ENCODE peak calls at places on chromosomes 4 and X, in seven cellular contexts. U is breast epithelium, L is lung, Q is cardiac fibroblast, B is fibroblast of lung, V is brain microvascular endothelial cell, Y is stomach. A is an unnamed sample.
A peak's percentile ranks its signal among the peaks of the same experiment; 100 is the strongest.

GRCh38 chrX:3962511-3963350 is 249.3 kb upstream of the PRKX start:
- DNase-seq in U (no peak), L (no peak), Q (peak; percentile 28), B (peak; percentile 7), V (peak; percentile 5), Y (no peak), A (no peak)

GRCh38 chr4:71229477-71230257 is 109.2 kb upstream of the SLC4A4 start:
- DNase-seq in U (no peak), L (no peak), Q (peak; percentile 64), B (peak; percentile 50), V (peak; percentile 43), Y (peak; percentile 34), A (peak; percentile 38)

GRCh38 chr4:125735107-125735506 is 420.4 kb downstream of the FAT4 start:
- DNase-seq in U (no peak), L (peak; percentile 59), Q (peak; percentile 94), B (peak; percentile 96), V (peak; percentile 97), Y (no peak), A (peak; percentile 83)

GRCh38 chr4:141413366-141413765 is 192.7 kb downstream of the ZNF330 start:
- DNase-seq in U (no peak), L (no peak), Q (no peak), B (no peak), V (no peak), Y (no peak), A (no peak)

GRCh38 chrX:39017062-39017461 is 215.8 kb downstream of the MID1IP1 start:
- DNase-seq in U (no peak), L (no peak), Q (no peak), B (no peak), V (no peak), Y (no peak), A (no peak)

GRCh38 chrX:107834273-107835201 is 8.9 kb downstream of the MID2 start:
- DNase-seq in U (no peak), L (no peak), Q (peak; percentile 17), B (no peak), V (no peak), Y (no peak), A (no peak)

GRCh38 chrX:123698979-123699378 is 33.9 kb downstream of the THOC2 start:
- DNase-seq in U (no peak), L (no peak), Q (peak; percentile 1), B (peak; percentile 9), V (no peak), Y (no peak), A (peak; percentile 5)

GRCh38 chr4:169159614-169160013 is 111.1 kb downstream of the SH3RF1 start:
- DNase-seq in U (no peak), L (no peak), Q (peak; percentile 91), B (peak; percentile 90), V (peak; percentile 60), Y (no peak), A (peak; percentile 54)

GRCh38 chrX:29530520-29530919 is 684.8 kb upstream of the MAGEB2 start:
- DNase-seq in U (no peak), L (no peak), Q (peak; percentile 39), B (peak; percentile 51), V (peak; percentile 6), Y (no peak), A (no peak)

GRCh38 chr4:128379860-128380259 is 92.2 kb upstream of the PGRMC2 start:
- DNase-seq in U (no peak), L (no peak), Q (peak; percentile 55), B (no peak), V (peak; percentile 14), Y (peak; percentile 61), A (no peak)

GRCh38 chrX:3244955-3245354 is 101.5 kb downstream of the MXRA5 start:
- DNase-seq in U (no peak), L (no peak), Q (peak; percentile 6), B (no peak), V (no peak), Y (no peak), A (no peak)

GRCh38 chr4:124018383-124019317 is 622.1 kb downstream of the SPRY1 start:
- DNase-seq in U (no peak), L (peak; percentile 42), Q (peak; percentile 76), B (peak; percentile 62), V (peak; percentile 18), Y (no peak), A (no peak)

GRCh38 chr4:6169239-6169638 is 31.1 kb downstream of the JAKMIP1 start:
- DNase-seq in U (no peak), L (no peak), Q (no peak), B (no peak), V (no peak), Y (no peak), A (no peak)

GRCh38 chrX:110992611-110993010 is 103.4 kb upstream of the PAK3 start:
- DNase-seq in U (no peak), L (no peak), Q (peak; percentile 31), B (peak; percentile 19), V (peak; percentile 1), Y (peak; percentile 31), A (peak; percentile 11)

GRCh38 chrX:129597905-129598304 is 56.9 kb downstream of the APLN start:
- DNase-seq in U (no peak), L (no peak), Q (no peak), B (no peak), V (no peak), Y (no peak), A (no peak)

GRCh38 chrX:129596077-129596476 is 56.0 kb downstream of the OCRL start:
- DNase-seq in U (no peak), L (no peak), Q (no peak), B (no peak), V (no peak), Y (no peak), A (no peak)

GRCh38 chrX:129594781-129595180 is 54.7 kb downstream of the OCRL start:
- DNase-seq in U (no peak), L (no peak), Q (no peak), B (no peak), V (no peak), Y (no peak), A (no peak)

GRCh38 chrX:129590596-129590995 is 50.5 kb downstream of the OCRL start:
- DNase-seq in U (no peak), L (no peak), Q (no peak), B (no peak), V (no peak), Y (no peak), A (no peak)

GRCh38 chrX:129593137-129593536 is 53.1 kb downstream of the OCRL start:
- DNase-seq in U (no peak), L (no peak), Q (peak; percentile 52), B (peak; percentile 23), V (no peak), Y (no peak), A (peak; percentile 27)
- TF ChIP-seq CTCF in U (no peak), L (no peak), Q (no peak), B (no peak), V (no peak), Y (no peak), A (no peak)

DNA sequence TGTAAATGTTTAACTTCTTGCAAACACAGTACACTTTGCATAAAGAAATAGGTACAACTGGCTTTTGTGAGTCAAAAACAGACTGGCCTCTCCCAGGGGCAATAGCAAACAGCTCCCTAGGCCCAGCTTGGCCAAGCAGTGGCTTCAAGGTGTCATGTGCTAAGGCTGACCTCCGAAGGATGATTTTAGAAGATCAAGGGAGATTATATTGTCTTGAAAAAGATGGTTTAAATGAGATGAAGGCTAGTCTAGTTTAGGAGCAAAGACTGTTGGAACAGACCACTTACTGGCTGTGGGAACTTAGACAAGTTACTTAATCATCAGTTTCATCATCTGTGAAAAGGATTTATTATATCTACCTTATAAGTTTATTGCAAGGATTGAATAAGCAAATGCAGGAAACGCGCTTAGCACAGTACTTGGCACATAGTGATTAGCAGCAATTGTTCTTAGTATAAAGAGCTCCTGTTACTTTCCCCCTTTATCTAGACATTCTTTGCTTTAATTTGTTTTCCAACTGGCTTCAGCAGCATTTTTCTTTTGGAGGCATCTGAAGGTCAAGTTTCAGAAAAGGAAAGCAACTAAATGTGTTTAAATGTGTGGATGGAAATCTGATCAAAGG is 17.2 kb downstream of the ANXA3 start:
- DNase-seq in U (no peak), L (no peak), Q (peak; percentile 35), B (no peak), V (no peak), Y (no peak), A (no peak)
- H3K4me3 ChIP-seq in U (no peak overlapping the region), L (no peak overlapping the region), Q (no peak overlapping the region), B (no peak overlapping the region), V (no peak overlapping the region), Y (no peak overlapping the region), A (no peak overlapping the region)

DNA sequence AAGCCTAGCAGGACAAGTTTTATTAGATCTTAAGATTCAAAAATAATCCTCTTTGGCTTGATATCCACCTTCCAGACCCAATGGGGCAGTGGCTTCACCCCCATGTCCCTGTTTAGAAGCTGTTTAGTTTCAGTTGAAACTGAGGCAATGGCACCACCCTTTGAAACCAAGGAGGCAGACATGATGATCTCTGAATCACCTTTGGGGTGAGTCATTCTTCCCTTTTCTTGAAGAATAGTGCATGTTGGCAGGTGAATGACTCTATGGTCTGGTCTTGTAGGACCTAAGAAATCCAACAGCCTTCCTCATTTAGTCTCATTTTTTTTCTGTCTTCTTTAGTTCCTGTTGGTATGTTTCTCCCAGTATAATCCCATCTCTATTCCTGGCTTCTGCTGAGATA is 29.5 kb upstream of the BMP15 start:
- DNase-seq in U (no peak), L (no peak), Q (peak; percentile 5), B (no peak), V (no peak), Y (no peak), A (no peak)
- TF ChIP-seq CTCF in U (no peak), L (no peak), Q (no peak), B (no peak), V (no peak), Y (no peak), A (no peak)

DNA sequence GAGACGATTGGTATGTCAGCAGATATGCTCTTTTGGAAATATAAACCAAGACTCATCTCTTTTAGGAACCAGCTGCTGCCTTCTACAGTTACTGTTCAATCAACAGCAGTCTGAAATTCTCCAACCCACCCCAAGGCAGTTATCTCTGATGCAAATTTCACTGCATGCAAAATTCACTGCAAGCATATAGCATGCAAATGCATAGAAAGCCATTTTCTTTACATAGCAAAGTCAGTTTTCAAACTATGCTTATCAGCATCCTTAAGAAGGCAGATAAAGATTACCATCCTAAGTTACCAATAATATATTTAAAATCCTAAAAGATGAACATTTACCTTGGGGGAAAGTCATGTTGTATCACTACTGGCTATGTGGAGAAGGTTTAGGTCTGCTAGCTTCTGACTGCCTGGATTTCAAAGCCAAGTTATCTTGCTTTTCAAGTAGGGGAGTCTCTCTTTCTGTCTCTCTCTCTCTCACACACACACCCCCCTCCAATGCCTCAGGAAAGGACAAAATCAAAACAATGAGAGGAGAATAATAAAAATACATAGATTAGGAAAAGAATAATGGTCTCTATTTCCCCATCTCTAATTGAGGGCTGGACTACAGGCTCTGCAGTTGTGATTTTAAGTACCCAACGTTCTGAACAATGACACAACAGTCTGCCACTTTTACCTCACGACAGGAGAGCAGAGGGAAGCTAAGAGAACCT is 1.5 kb downstream of the NMU start:
- DNase-seq in U (no peak), L (no peak), Q (no peak), B (no peak), V (no peak), Y (no peak), A (no peak)
- H3K4me3 ChIP-seq in U (no peak overlapping the region), L (no peak overlapping the region), Q (no peak overlapping the region), B (no peak overlapping the region), V (no peak overlapping the region), Y (no peak overlapping the region), A (no peak overlapping the region)